ENCODE peak calls at places on chromosomes 6 and 20, in eight cellular contexts. Q is IMR-90, J is Caco-2, M is tibial artery, L is fibroblast of lung, D is upper lobe of right lung, N is right lobe of liver, F is endothelial cell of umbilical vein. R is an unnamed sample. For H3K36me3, the result is how much of the 10 kb centered on the place peaks cover.

GRCh38 chr20:6490849-6491248 is 276.6 kb upstream of the BMP2 start:
- DNase-seq in Q (no peak), J (peak), M (no peak), L (no peak), D (no peak), N (no peak), F (no peak), R (no peak)

GRCh38 chr6:43990275-43990626 is 137.0 kb downstream of the MRPL14 start:
- DNase-seq in Q (peak), J (no peak), M (no peak), L (peak), D (no peak), N (no peak), F (no peak), R (no peak)

GRCh38 chr6:130307752-130308361 is 58.0 kb upstream of the TMEM200A start:
- DNase-seq in Q (peak), J (peak), M (no peak), L (peak), D (no peak), N (no peak), F (no peak), R (no peak)

GRCh38 chr6:3318226-3318625 is 59.5 kb downstream of the PSMG4 start:
- DNase-seq in Q (no peak), J (no peak), M (no peak), L (no peak), D (no peak), N (no peak), F (no peak), R (no peak)

GRCh38 chr6:18213439-18213838 is 50.9 kb downstream of the DEK start:
- DNase-seq in Q (no peak), J (no peak), M (no peak), L (no peak), D (no peak), N (no peak), F (no peak), R (no peak)

GRCh38 chr20:38728237-38728761 is 4.0 kb downstream of the SLC32A1 start:
- DNase-seq in Q (no peak), J (no peak), M (no peak), L (no peak), D (no peak), N (no peak), F (no peak), R (no peak)

GRCh38 chr20:32969356-32970114 is 34.7 kb downstream of the SUN5 start:
- DNase-seq in Q (no peak), J (no peak), M (peak), L (no peak), D (peak), N (no peak), F (no peak), R (no peak)

GRCh38 chr6:130997061-130997753 is 65.8 kb downstream of the EPB41L2 start:
- DNase-seq in Q (peak), J (no peak), M (no peak), L (peak), D (no peak), N (no peak), F (peak), R (no peak)

GRCh38 chr6:115485400-115485799 is 575.3 kb downstream of the FRK start:
- DNase-seq in Q (peak), J (no peak), M (no peak), L (no peak), D (no peak), N (no peak), F (no peak), R (no peak)

GRCh38 chr6:44078795-44079671 is 48.2 kb downstream of the MRPL14 start:
- DNase-seq in Q (peak), J (peak), M (peak), L (peak), D (no peak), N (peak), F (peak), R (no peak)

GRCh38 chr20:34389206-34389953 is 26.3 kb downstream of the ITCH start:
- DNase-seq in Q (no peak), J (peak), M (no peak), L (peak), D (no peak), N (no peak), F (no peak), R (no peak)

GRCh38 chr6:81751388-81752083 is 945 bp downstream of the TENT5A start:
- DNase-seq in Q (peak), J (no peak), M (peak), L (peak), D (peak), N (peak), F (peak), R (no peak)

GRCh38 chr20:33859751-33860150 is 48.6 kb downstream of the CHMP4B start:
- DNase-seq in Q (no peak), J (no peak), M (no peak), L (no peak), D (no peak), N (no peak), F (no peak), R (no peak)

GRCh38 chr6:136365781-136366354 is 76.2 kb upstream of the BCLAF1 start:
- DNase-seq in Q (peak), J (no peak), M (peak), L (no peak), D (peak), N (peak), F (no peak), R (no peak)

GRCh38 chr20:7090753-7091310 is 323.3 kb downstream of the BMP2 start:
- DNase-seq in Q (no peak), J (peak), M (no peak), L (no peak), D (no peak), N (no peak), F (no peak), R (no peak)

GRCh38 chr6:158284340-158285210 is 27.7 kb upstream of the TULP4 start:
- DNase-seq in Q (peak), J (no peak), M (no peak), L (peak), D (peak), N (no peak), F (no peak), R (no peak)

GRCh38 chr6:107656883-107657282 is 167.0 kb downstream of the SOBP start:
- DNase-seq in Q (no peak), J (no peak), M (no peak), L (no peak), D (no peak), N (no peak), F (no peak), R (no peak)

GRCh38 chr6:30061766-30062458 is 847 bp downstream of the POLR1H start:
- DNase-seq in Q (peak), J (no peak), M (peak), L (peak), D (no peak), N (peak), F (no peak), R (no peak)

GRCh38 chr6:124372076-124372475 is 568.4 kb downstream of the NKAIN2 start:
- DNase-seq in Q (no peak), J (no peak), M (no peak), L (no peak), D (no peak), N (no peak), F (no peak), R (no peak)

GRCh38 chr20:4281258-4282055 is 266.1 kb upstream of the RNF24 start:
- DNase-seq in Q (no peak), J (no peak), M (no peak), L (no peak), D (no peak), N (no peak), F (no peak), R (no peak)

GRCh38 chr6:64479134-64479533 is 843.5 kb downstream of the PHF3 start:
- DNase-seq in Q (no peak), J (no peak), M (no peak), L (no peak), D (no peak), N (no peak), F (no peak), R (no peak)

GRCh38 chr6:143707702-143708101 is 29.9 kb downstream of the PHACTR2 start:
- DNase-seq in Q (no peak), J (no peak), M (no peak), L (no peak), D (no peak), N (no peak), F (no peak), R (no peak)

GRCh38 chr6:170096191-170096802 is 194.6 kb downstream of the DLL1 start:
- DNase-seq in Q (no peak), J (no peak), M (peak), L (no peak), D (peak), N (no peak), F (no peak), R (no peak)

GRCh38 chr20:32569018-32569379 is 16.1 kb downstream of the NOL4L start:
- DNase-seq in Q (no peak), J (no peak), M (no peak), L (no peak), D (no peak), N (no peak), F (no peak), R (no peak)

GRCh38 chr20:7113577-7114466 is 346.3 kb downstream of the BMP2 start:
- DNase-seq in Q (peak), J (peak), M (no peak), L (peak), D (no peak), N (peak), F (peak), R (no peak)

GRCh38 chr20:55793986-55794385 is 211.3 kb downstream of the CBLN4 start:
- DNase-seq in Q (no peak), J (no peak), M (no peak), L (no peak), D (no peak), N (no peak), F (no peak), R (no peak)

GRCh38 chr6:111291860-111292259 is 191.2 kb downstream of the REV3L start:
- DNase-seq in Q (no peak), J (no peak), M (no peak), L (no peak), D (no peak), N (no peak), F (no peak), R (no peak)

GRCh38 chr6:169034523-169035167 is 219.0 kb downstream of the THBS2 start:
- DNase-seq in Q (peak), J (no peak), M (no peak), L (peak), D (peak), N (no peak), F (no peak), R (no peak)

GRCh38 chr6:107627928-107628327 is 138.0 kb downstream of the SOBP start:
- DNase-seq in Q (no peak), J (no peak), M (no peak), L (no peak), D (no peak), N (no peak), F (no peak), R (no peak)

GRCh38 chr20:53959849-53960585 is 110.4 kb downstream of the BCAS1 start:
- DNase-seq in Q (no peak), J (no peak), M (no peak), L (peak), D (no peak), N (no peak), F (no peak), R (no peak)

GRCh38 chr20:18727032-18727508 is 86.5 kb upstream of the SCP2D1 start:
- DNase-seq in Q (no peak), J (no peak), M (no peak), L (no peak), D (no peak), N (no peak), F (no peak), R (no peak)

GRCh38 chr6:125191916-125192609 is 38.5 kb downstream of the TPD52L1 start:
- DNase-seq in Q (peak), J (peak), M (peak), L (peak), D (no peak), N (no peak), F (peak), R (peak)

GRCh38 chr6:43910149-43910637 is 140.2 kb downstream of the VEGFA start:
- DNase-seq in Q (no peak), J (no peak), M (no peak), L (no peak), D (no peak), N (no peak), F (no peak), R (no peak)

GRCh38 chr20:50819344-50819743 is 24.5 kb downstream of the BCAS4 start:
- DNase-seq in Q (no peak), J (no peak), M (no peak), L (no peak), D (no peak), N (no peak), F (no peak), R (no peak)

GRCh38 chr6:128807577-128807976 is 75.4 kb upstream of the LAMA2 start:
- DNase-seq in Q (peak), J (peak), M (no peak), L (peak), D (no peak), N (no peak), F (peak), R (peak)

GRCh38 chr20:23350855-23351838 is 556 bp downstream of the NXT1 start:
- DNase-seq in Q (peak), J (peak), M (peak), L (peak), D (peak), N (peak), F (peak), R (no peak)

GRCh38 chr6:130020106-130020851 is 1.9 kb downstream of the L3MBTL3 start:
- DNase-seq in Q (no peak), J (peak), M (peak), L (no peak), D (peak), N (peak), F (peak), R (no peak)

GRCh38 chr6:44737829-44738528 is 350.5 kb downstream of the CDC5L start:
- DNase-seq in Q (no peak), J (no peak), M (no peak), L (no peak), D (no peak), N (no peak), F (no peak), R (no peak)

GRCh38 chr6:43817192-43817591 is 47.2 kb downstream of the VEGFA start:
- DNase-seq in Q (peak), J (peak), M (no peak), L (no peak), D (no peak), N (no peak), F (no peak), R (no peak)

GRCh38 chr20:1803216-1804128 is 91.7 kb upstream of the SIRPA start:
- DNase-seq in Q (peak), J (peak), M (peak), L (peak), D (peak), N (peak), F (peak), R (no peak)

DNA sequence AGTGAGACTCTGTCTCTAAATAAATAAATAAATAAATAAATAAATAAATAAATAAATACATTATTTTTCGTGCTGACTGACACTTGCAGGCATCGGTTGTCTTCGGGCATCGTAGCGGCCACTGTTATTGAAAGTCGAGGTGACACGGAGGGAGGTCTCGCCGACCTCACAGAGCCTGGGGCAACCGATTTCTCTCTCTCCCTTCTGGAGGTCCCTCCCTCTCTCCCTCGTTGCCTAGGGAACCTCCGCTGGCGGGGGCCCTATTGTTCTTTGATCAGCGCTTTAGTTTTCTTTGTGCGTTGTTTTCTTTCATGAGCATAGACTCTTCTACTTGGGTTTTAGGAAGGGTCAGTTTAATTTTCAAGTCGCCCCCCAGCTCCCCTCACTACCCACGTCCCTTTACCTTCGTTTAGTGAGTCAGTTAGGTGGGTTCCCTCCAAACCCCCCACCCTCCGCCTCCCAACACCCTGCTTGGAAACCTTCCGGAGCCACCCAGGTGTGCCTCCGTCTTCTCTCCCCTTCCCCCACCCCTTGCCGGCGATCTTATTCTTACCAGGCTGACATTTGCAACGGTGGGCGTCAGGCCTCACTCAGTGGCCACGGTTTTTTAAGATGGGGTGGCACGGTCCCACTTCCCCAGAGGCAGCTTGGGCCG is 345.3 kb upstream of the DEFB115 start:
- DNase-seq in Q (no peak), J (no peak), M (no peak), L (no peak), D (no peak), N (no peak), F (no peak), R (no peak)
- H3K4me3 ChIP-seq in Q (peak), J (no peak), M (no peak), L (no peak), D (no peak), N (no peak), F (no peak), R (no peak)

DNA sequence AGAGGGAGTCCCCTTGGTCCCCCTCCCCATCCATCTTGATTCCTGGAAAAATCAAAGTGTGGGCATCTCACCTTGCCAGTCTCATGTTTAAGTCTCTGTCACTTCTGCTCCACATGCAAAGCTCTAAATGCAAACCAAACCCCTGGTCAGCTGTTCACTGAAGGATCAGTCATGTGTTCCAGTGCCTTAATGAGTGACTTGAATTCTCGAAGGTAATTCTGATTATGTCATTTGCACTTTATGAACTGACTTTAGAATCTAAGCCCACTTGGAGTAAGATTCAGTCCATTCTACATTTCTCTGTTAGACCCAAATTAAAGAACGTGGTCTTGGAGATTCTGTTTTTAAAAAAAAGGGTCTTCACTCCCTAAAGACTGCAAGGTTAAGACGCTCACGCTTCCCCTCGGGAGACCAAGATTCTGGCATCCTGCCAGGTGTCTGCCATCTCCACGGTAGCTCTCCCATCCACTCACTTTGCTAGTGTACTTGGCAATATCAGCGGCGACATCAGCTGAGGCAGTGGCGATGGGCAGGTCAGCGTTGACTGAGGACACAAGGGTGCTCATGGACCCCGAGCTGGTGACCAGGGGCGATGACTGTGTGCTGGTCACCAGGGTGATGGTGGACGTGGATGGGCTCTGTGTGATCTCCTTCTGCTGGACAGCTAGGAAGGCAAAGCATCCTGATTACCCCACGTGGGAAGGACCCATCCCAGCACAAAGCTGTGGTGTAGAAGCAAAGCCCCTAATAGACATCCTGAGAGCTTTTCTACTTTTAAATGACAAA is 120.5 kb downstream of the ZMYND8 start:
- DNase-seq in Q (no peak), J (no peak), M (no peak), L (no peak), D (no peak), N (no peak), F (no peak), R (no peak)
- H3K36me3 ChIP-seq in Q (under half), J (under half), M (half or more), L (under half), D (half or more), N (under half), F (under half), R (under half)

GRCh38 chr6:32153252-32153834 is 598 bp upstream of the PPT2 start:
- DNase-seq in Q (peak), J (peak), M (peak), L (peak), D (peak), N (no peak), F (peak), R (no peak)
- TF ChIP-seq CTCF in Q (peak), J (peak), M (no peak), L (no peak), D (peak), N (no peak), F (no peak), R (peak)

GRCh38 chr20:59576216-59576953 is 28.0 kb upstream of the PHACTR3 start:
- DNase-seq in Q (no peak), J (no peak), M (peak), L (no peak), D (no peak), N (no peak), F (no peak), R (no peak)

GRCh38 chr20:59577037-59577808 is 27.1 kb upstream of the PHACTR3 start:
- DNase-seq in Q (no peak), J (no peak), M (peak), L (no peak), D (no peak), N (no peak), F (no peak), R (no peak)

GRCh38 chr20:59578602-59579403 is 25.5 kb upstream of the PHACTR3 start:
- DNase-seq in Q (no peak), J (no peak), M (no peak), L (no peak), D (no peak), N (no peak), F (no peak), R (no peak)

GRCh38 chr20:59579404-59580207 is 24.7 kb upstream of the PHACTR3 start:
- DNase-seq in Q (no peak), J (no peak), M (peak), L (no peak), D (no peak), N (no peak), F (no peak), R (no peak)

DNA sequence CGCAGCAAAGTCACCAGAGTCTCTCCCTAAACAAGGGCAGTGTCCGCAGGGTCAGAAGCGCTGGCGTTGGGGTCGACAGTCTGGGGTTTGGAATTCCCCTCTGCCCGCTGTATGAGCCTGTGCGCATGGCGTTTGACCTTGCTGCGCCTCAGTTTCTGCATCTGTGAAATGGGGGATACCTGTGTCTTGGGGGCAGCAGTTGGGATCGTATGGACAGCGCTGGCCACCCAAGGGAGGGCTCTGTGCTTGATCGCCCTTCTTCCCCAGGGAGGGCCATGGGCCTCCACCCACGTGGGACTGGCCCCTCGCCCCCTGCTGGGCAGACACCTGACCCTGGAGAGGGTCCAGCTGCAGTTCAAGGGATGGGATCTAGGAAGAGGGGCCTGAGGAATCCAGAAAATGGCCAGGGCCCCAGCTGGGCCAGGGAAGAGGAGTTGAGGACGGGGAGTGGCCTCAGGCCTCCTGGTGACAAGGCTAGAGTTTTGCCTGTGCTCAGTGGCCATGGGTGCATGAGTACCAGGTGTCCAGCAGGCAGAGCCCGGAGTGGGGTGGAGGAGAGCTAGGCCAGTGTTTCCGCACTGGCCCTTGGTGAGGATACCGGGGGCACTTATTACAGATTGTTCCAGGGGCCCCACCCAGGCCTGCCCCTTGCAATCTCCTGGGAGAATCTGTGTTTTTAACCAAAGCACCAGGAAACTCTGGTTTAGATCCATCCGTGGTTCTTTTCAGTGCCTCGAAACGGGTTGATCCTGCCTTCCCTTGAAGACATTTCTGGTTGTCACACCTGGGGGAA is 26.3 kb upstream of the PHACTR3 start:
- DNase-seq in Q (no peak), J (no peak), M (peak), L (no peak), D (no peak), N (no peak), F (no peak), R (no peak)
- H3K4me3 ChIP-seq in Q (no peak), J (no peak), M (no peak), L (no peak), D (peak), N (no peak), F (no peak), R (no peak)

R was measured in kidney epithelial cell.